ENCODE peak calls at places on chromosome 9, in ten cellular contexts. U is CD8-positive, alpha-beta T cell; Y is cardiac fibroblast; J is pancreas; E is colonic mucosa; C is WTC11; H is GM20000; Z is AG10803; P is GM12865; N is endothelial cell. O is an unnamed sample.
A peak's percentile ranks its signal among the peaks of the same experiment; 100 is the strongest.

GRCh38 chr9:693460-694390 is 147.8 kb upstream of the DMRT1 start:
- DNase-seq in C (no peak), E (peak; percentile 44), N (no peak), P (no peak), H (no peak), J (no peak), Z (peak; percentile 93), U (no peak), Y (peak; percentile 93), O (peak; percentile 44)

GRCh38 chr9:115604831-115605483 is 487.0 kb upstream of the TNC start:
- DNase-seq in Y (peak; percentile 80), H (no peak), U (no peak), P (no peak), C (no peak), Z (peak; percentile 98), N (no peak), J (no peak), E (no peak), O (no peak)

GRCh38 chr9:2242778-2243395 is 227.7 kb downstream of the SMARCA2 start:
- DNase-seq in C (no peak), Z (no peak), E (peak; percentile 20), N (no peak), Y (peak; percentile 31), H (no peak), U (no peak), J (no peak), P (no peak), O (no peak)

GRCh38 chr9:125822160-125822559 is 75.0 kb downstream of the PBX3 start:
- DNase-seq in Y (no peak), P (no peak), N (no peak), J (no peak), U (no peak), C (no peak), H (no peak), E (no peak), Z (peak; percentile 42), O (no peak)

GRCh38 chr9:123355761-123356520 is at the start of gene CRB2:
- DNase-seq in H (no peak), C (peak; percentile 64), J (no peak), Z (no peak), N (peak; percentile 51), U (no peak), Y (no peak), E (no peak), P (no peak), O (no peak)

GRCh38 chr9:112489876-112490661 is 3.4 kb downstream of the KIAA1958 start:
- DNase-seq in P (no peak), C (no peak), U (no peak), Z (no peak), H (no peak), E (no peak), Y (no peak), J (no peak), N (no peak), O (no peak)

GRCh38 chr9:118569151-118569550 is 800.1 kb downstream of the BRINP1 start:
- DNase-seq in C (no peak), P (no peak), H (no peak), N (no peak), U (no peak), J (no peak), Y (no peak), Z (no peak), E (no peak), O (no peak)

GRCh38 chr9:101018391-101018990 is 10.0 kb upstream of the PLPPR1 start:
- DNase-seq in C (no peak), H (no peak), N (no peak), Y (no peak), Z (no peak), P (no peak), J (no peak), U (no peak), E (no peak), O (no peak)

GRCh38 chr9:26219961-26220360 is 541.7 kb upstream of the TUSC1 start:
- DNase-seq in P (no peak), U (no peak), C (no peak), H (no peak), Z (no peak), Y (no peak), N (no peak), E (no peak), J (no peak), O (no peak)

GRCh38 chr9:116027951-116028350 is 125.6 kb upstream of the PAPPA start:
- DNase-seq in J (no peak), P (no peak), U (no peak), H (no peak), Y (peak; percentile 51), N (no peak), Z (no peak), C (no peak), E (no peak), O (no peak)

GRCh38 chr9:94927762-94928158 is 201.3 kb downstream of the AOPEP start:
- DNase-seq in C (no peak), Z (peak; percentile 63), H (no peak), J (no peak), U (no peak), P (no peak), N (no peak), Y (no peak), E (no peak), O (no peak)

GRCh38 chr9:94927048-94927761 is 200.7 kb downstream of the AOPEP start:
- DNase-seq in E (no peak), H (no peak), Z (no peak), Y (no peak), C (no peak), N (no peak), U (no peak), P (no peak), J (no peak), O (no peak)

GRCh38 chr9:94928271-94928670 is 201.8 kb downstream of the AOPEP start:
- DNase-seq in E (no peak), J (no peak), U (no peak), Y (no peak), C (no peak), Z (no peak), P (no peak), H (no peak), N (no peak), O (no peak)

GRCh38 chr9:94929373-94929764 is 202.9 kb downstream of the AOPEP start:
- DNase-seq in J (no peak), Z (no peak), N (no peak), U (no peak), Y (peak; percentile 86), P (no peak), H (no peak), C (no peak), E (no peak), O (no peak)

DNA sequence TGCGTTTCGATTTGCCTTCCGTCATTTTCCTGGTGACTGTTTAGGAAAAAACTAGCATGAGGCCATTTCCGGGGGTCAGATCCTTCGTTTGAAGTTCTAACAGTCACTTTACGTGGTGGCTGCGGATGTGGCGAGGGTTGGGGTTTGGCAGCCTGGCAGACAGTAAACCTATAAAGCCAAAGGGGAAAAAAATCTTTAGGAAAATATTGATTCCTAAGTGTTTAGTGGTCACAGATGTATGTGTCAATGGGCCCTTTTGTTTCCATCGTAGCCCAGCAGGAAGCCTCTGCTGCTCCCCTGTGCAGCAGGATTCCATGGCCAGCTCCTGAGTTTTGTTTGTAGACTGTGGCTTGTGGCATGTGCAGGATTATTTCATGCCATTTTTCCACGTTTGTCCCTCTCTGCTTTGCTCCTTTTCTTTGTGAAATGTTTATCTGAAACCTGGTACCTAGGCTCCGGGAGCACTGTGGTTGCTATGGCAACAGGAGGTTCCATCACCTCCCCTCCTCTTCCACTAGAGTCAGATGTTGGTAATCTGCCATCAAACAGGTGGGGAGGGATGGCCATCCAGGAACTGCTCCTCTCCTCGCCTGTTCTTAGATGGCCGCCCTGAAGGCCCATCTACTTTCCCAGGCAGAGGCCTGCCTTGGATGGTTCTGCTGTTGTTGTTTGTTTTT is 202.3 kb downstream of the AOPEP start:
- DNase-seq in C (no peak), E (no peak), N (no peak), H (no peak), Z (no peak), Y (no peak), J (no peak), U (no peak), P (no peak), O (no peak)
- TF ChIP-seq CTCF in C (no peak), E (no peak), N (no peak), H (no peak), Z (no peak), Y (no peak), J (no peak), U (no peak), P (no peak), O (no peak)

DNA sequence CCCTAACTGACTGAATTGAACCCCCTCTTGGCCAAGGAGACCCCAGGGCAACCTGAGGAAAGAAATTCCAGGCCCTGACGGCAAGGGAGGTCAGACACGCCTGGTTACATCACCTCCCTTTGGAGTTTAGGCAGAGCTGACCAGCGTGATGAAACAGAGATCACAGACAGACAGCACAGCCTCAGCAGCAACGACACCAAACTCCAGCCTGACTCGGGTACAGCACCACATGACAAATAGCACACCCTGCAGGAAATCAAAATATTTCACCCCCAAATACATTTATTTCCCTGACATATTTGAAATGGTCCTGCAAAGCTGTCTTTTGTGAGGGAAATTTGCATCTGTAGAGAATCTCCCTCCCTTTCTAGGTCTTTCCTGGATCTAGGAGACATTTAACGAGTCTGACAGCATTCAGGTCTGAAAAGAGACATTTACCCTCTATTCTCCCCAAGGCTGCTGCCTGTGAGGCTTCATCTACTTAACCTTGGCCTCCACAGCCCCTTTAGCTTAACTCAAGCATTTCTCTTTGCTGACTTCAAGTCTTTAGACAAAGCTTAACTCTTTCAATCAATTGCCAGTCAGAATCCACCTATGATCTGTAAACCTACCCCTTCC is 2.6 kb downstream of the QSOX2 start:
- DNase-seq in J (no peak), H (no peak), Z (no peak), P (peak; percentile 47), U (no peak), Y (no peak), N (no peak), E (no peak), C (no peak), O (no peak)
- TF ChIP-seq CTCF in J (no peak), H (no peak), Z (no peak), P (peak; percentile 11), U (no peak), Y (no peak), N (no peak), E (no peak), C (no peak), O (no peak)

GRCh38 chr9:129383415-129384088 is 205.5 kb upstream of the IER5L start:
- DNase-seq in P (peak; percentile 86), U (peak; percentile 82), J (peak; percentile 82), C (peak; percentile 51), E (peak; percentile 78), Z (peak; percentile 72), H (peak; percentile 94), N (peak; percentile 52), Y (peak; percentile 79), O (no peak)
- TF ChIP-seq CTCF in P (peak; percentile 6), U (peak; percentile 27), J (no peak), C (no peak), E (no peak), Z (no peak), H (no peak), N (no peak), Y (no peak), O (peak; percentile 42)

DNA sequence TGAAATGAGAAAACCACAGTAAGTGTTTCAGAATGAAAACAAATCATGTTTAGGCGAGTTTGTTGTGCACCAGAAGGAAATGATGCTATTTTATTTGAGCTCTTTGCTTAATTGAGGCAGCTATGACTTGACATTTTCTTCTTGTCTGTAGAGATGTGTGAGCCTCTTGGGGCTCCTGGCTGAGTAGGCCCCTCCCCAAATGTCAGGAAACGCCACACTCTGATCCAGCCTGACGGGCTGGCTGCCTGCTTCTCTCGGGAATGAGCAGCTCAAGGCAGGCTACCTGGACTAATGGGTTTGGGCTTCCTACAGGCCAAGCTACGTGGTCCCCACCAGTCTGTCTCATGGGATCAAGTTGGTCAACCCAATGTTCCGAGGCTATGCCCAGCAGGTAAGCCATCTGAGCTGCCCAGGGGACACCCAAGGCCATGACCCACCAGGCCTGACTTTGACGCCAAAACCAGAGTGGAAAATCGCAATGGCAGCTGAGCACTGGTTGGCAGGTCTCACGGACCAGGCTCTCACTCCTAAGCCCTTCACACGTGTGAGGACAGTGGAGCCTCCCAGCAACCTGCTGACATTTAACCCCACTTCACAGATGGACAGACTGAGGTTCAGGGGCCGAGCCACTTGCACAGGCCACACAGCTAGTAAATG is 29.9 kb downstream of the USP20 start:
- DNase-seq in N (no peak), U (no peak), C (no peak), P (no peak), E (no peak), Z (no peak), H (no peak), Y (no peak), J (no peak), O (no peak)
- TF ChIP-seq CTCF in N (no peak), U (no peak), C (no peak), P (no peak), E (no peak), Z (no peak), H (no peak), Y (no peak), J (no peak), O (no peak)